ENCODE peak calls at places on chromosomes 13 and 19, in four cellular contexts. F is sigmoid colon, N is GM23338, H is SK-N-SH. E is an unnamed sample.

GRCh38 chr13:68304287-68304893 is 1074.3 kb upstream of the PCDH9 start:
- DNase-seq in F (no peak), H (peak; percentile 36), N (peak; percentile 54), E (no peak)

GRCh38 chr19:13554506-13555235 is 48.4 kb upstream of the CACNA1A start:
- DNase-seq in F (no peak), N (no peak), H (no peak), E (no peak)

GRCh38 chr19:41352609-41353465 is 885 bp downstream of the TGFB1 start:
- DNase-seq in H (peak; percentile 79), F (peak; percentile 83), N (peak; percentile 78), E (no peak)

GRCh38 chr13:21670883-21671792 is at the start of gene FGF9:
- DNase-seq in F (peak; percentile 76), H (peak; percentile 84), N (peak; percentile 92), E (no peak)

GRCh38 chr19:18044825-18045304 is 36.9 kb downstream of the ARRDC2 start:
- DNase-seq in F (peak; percentile 87), N (peak; percentile 77), H (no peak), E (no peak)

GRCh38 chr19:42114412-42114811 is 17.8 kb downstream of the POU2F2 start:
- DNase-seq in H (no peak), N (peak; percentile 51), F (no peak), E (no peak)

GRCh38 chr13:62250501-62251175 is 835.0 kb upstream of the PCDH20 start:
- DNase-seq in N (no peak), F (no peak), H (no peak), E (no peak)

GRCh38 chr19:45613926-45614725 is 12.1 kb upstream of the GPR4 start:
- DNase-seq in H (no peak), N (no peak), F (no peak), E (no peak)

GRCh38 chr13:57665471-57665870 is 33.9 kb downstream of the PCDH17 start:
- DNase-seq in H (no peak), F (no peak), N (no peak), E (no peak)

GRCh38 chr13:50587839-50588373 is 255.6 kb downstream of the DLEU7 start:
- DNase-seq in F (no peak), H (no peak), N (no peak), E (no peak)

GRCh38 chr13:99314640-99315176 is 7.5 kb upstream of the GPR183 start:
- DNase-seq in H (no peak), N (no peak), F (no peak), E (no peak)

GRCh38 chr19:8611391-8611883 is 922 bp upstream of the ADAMTS10 start:
- DNase-seq in N (peak; percentile 59), H (peak; percentile 52), F (no peak), E (no peak)

GRCh38 chr13:20703785-20704458 is 423 bp downstream of the IL17D start:
- DNase-seq in N (peak; percentile 86), H (peak; percentile 95), F (peak; percentile 88), E (no peak)

GRCh38 chr19:42290523-42291436 is 11.2 kb upstream of the PRR19 start:
- DNase-seq in F (no peak), H (peak; percentile 88), N (peak; percentile 44), E (no peak)

GRCh38 chr19:10372698-10373097 is 7.7 kb downstream of the TYK2 start:
- DNase-seq in H (no peak), F (no peak), N (no peak), E (no peak)

GRCh38 chr19:21610787-21611186 is 105.4 kb downstream of the ZNF429 start:
- DNase-seq in F (no peak), N (no peak), H (no peak), E (no peak)

GRCh38 chr19:21611659-21612402 is 106.4 kb downstream of the ZNF429 start:
- DNase-seq in H (no peak), F (no peak), N (no peak), E (no peak)

GRCh38 chr19:21612403-21612872 is 107.0 kb downstream of the ZNF429 start:
- DNase-seq in H (no peak), N (no peak), F (no peak), E (no peak)

GRCh38 chr19:21608571-21608970 is 103.2 kb downstream of the ZNF429 start:
- DNase-seq in N (no peak), H (no peak), F (no peak), E (no peak)

DNA sequence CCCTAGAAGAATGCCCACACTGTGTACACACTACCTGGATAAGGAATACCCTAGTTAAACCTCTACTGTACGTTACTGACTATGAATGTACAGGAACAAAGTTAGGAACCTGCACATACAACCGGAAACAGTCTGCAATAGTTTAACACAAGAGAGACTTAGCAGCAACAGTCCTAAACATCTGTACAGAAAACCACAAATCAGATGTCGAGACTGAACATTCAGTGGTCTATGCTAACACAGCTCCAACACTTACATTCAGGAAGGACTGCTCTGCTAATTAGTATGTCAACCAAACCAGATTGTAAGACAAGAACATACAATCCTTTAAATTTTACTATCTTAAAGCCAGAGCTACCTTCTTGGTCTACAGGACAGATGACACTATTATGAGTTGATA is 104.9 kb downstream of the ZNF429 start:
- DNase-seq in N (no peak), F (no peak), H (no peak), E (no peak)
- H3K4me3 ChIP-seq in N (no peak overlapping the region), F (no peak overlapping the region), H (no peak overlapping the region), E (no peak overlapping the region)

DNA sequence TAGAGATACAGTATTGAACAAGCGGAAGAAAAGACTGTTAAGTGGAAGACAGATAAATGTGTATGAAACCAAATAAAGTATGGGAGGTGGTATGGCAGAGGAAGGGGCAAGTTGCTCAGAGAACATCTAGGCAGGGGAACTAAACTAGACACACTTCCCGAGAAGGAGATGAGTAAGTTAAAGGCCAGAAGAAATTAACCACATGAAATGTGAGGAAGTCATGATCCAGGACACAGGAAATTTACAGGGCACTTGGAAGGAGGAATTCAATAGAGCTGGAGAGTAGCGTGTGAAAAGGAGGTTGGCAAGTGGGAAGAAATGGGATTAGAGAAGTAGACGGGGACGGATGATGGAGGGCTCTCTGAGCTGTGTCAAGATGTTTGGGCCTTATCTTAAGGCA is 208.8 kb downstream of the COG6 start:
- DNase-seq in F (no peak), H (no peak), N (no peak), E (no peak)
- TF ChIP-seq POLR2AphosphoS5 in F (no peak), H (no peak), N (no peak), E (no peak)

GRCh38 chr13:113002891-113003290 is 33.9 kb downstream of the MCF2L start:
- DNase-seq in F (no peak), H (no peak), N (no peak), E (no peak)

GRCh38 chr13:113004126-113004525 is 35.1 kb downstream of the MCF2L start:
- DNase-seq in H (no peak), N (no peak), F (no peak), E (no peak)

GRCh38 chr13:113000575-113000974 is 31.6 kb downstream of the MCF2L start:
- DNase-seq in F (no peak), N (no peak), H (peak; percentile 61), E (no peak)

GRCh38 chr13:113001251-113002140 is 32.5 kb downstream of the MCF2L start:
- DNase-seq in H (peak; percentile 95), N (peak; percentile 36), F (no peak), E (no peak)

GRCh38 chr13:113002206-113002821 is 33.3 kb downstream of the MCF2L start:
- DNase-seq in H (peak; percentile 92), F (no peak), N (peak; percentile 69), E (no peak)
- TF ChIP-seq CTCF in H (peak; percentile 44), F (peak; percentile 16), N (peak; percentile 56), E (no peak)

GRCh38 chr13:23430664-23431063 is 2.8 kb downstream of the SACS start:
- DNase-seq in H (peak; percentile 36), N (no peak), F (no peak), E (no peak)

GRCh38 chr13:23428183-23428528 is 5.3 kb downstream of the SACS start:
- DNase-seq in N (no peak), H (no peak), F (no peak), E (no peak)

GRCh38 chr13:23432589-23432988 is 913 bp downstream of the SACS start:
- DNase-seq in F (no peak), H (no peak), N (no peak), E (no peak)

GRCh38 chr13:23433171-23434153 is at the start of gene SACS:
- DNase-seq in H (peak; percentile 81), N (peak; percentile 98), F (peak; percentile 67), E (no peak)

DNA sequence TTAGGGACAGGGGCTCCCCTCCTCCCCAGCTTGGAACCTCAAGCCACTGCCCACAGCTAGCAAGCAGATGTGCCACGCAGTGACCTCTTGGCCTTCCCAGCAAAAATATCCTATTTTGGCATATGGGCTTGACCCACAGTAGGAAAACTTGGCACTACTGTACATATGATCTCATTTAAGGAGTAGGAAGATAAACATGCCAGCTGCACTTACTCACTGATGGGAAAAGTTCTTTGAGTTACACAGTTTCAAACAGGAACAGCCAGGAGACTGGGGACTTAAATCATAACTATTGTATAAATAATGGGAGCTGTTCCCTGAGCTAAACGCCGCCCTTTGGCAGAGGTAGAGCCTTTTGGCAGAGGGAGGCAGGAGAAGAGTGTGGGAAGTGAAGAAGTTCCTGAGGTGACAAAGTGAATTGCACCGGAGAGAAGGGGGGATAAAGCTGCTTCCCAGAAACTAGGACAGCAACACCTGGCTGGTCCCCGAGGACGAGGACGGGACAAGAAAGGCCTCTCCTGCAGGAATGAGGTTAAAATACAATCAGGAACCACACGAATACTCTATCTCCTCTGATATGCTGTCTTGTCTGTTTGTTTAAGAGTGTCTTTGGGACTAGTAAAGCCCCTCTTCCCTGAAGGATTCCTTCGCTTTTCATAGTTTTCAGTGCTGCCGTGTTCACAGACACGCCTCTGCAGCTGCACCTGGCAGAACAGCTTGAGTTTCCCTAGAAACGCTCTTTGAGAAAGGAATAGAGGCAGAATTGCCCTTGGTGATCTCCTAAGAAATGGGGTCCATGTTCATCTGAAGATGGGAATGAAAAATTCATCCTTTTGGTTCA is 5.9 kb downstream of the SACS start:
- DNase-seq in N (no peak), H (no peak), F (peak; percentile 93), E (no peak)
- H3K4me3 ChIP-seq in N (no peak overlapping the region), H (peak overlapping the region; percentile 51), F (peak overlapping the region; percentile 9), E (peak overlapping the region; percentile 23)

GRCh38 chr19:47618771-47619170 is 9.8 kb downstream of the BICRA start:
- DNase-seq in F (peak; percentile 89), N (no peak), H (no peak), E (no peak)
- TF ChIP-seq POLR2AphosphoS5 in F (peak; percentile 12), N (no peak), H (no peak), E (no peak)

DNA sequence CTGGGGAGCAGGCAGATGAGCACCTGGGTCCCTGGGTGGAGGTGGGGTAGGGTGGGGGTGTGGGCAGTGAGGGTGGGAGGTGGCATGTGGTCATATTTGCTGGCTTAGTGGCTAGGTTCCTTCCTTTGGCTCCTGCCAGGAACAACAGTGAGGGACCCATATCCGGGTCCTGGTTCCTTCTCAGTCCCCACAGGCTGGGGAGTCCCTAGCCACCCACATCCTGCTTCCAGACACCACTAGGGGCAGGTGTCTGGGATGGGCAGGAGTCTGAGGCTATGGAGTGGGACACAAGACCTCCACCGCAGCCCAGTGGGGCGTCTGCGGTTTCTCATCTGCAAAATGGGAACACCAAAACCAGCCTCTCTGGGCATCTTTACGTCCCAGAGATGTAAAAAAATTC is 828 bp upstream of the FCGBP start:
- DNase-seq in N (no peak), F (peak; percentile 35), H (no peak), E (no peak)
- TF ChIP-seq CTCF in N (no peak), F (no peak), H (no peak), E (no peak)